ENCODE peak calls at places on chromosomes 4 and X, in nine cellular contexts. F, Z, A, Q, D, O, K, C and I are unnamed samples.

GRCh38 chr4:153651041-153651960 is 32.8 kb upstream of the TLR2 start:
- DNase-seq in F (peak; percentile 53), Z (peak; percentile 31), A (peak; percentile 76), Q (peak; percentile 77), D (peak; percentile 59), O (peak; percentile 10), K (peak; percentile 73), C (no peak), I (no peak)

GRCh38 chr4:118816538-118817177 is 19.3 kb downstream of the SEC24D start:
- DNase-seq in F (peak; percentile 67), Z (no peak), A (no peak), Q (no peak), D (no peak), O (no peak), K (peak; percentile 67), C (no peak), I (peak; percentile 64)

GRCh38 chr4:187992971-187993370 is 2.6 kb upstream of the ZFP42 start:
- DNase-seq in F (no peak), Z (no peak), A (no peak), Q (no peak), D (no peak), O (no peak), K (no peak), C (no peak), I (no peak)

GRCh38 chrX:153714256-153714655 is 9.9 kb downstream of the BCAP31 start:
- DNase-seq in F (no peak), Z (no peak), A (no peak), Q (no peak), D (no peak), O (no peak), K (no peak), C (no peak), I (no peak)

GRCh38 chr4:152032722-152033131 is 271.9 kb upstream of the GATB start:
- DNase-seq in F (peak; percentile 49), Z (no peak), A (peak; percentile 66), Q (no peak), D (no peak), O (no peak), K (peak; percentile 60), C (no peak), I (peak; percentile 63)

GRCh38 chr4:53767503-53767902 is 176.2 kb upstream of the LNX1 start:
- DNase-seq in F (peak; percentile 92), Z (no peak), A (no peak), Q (no peak), D (no peak), O (no peak), K (peak; percentile 78), C (no peak), I (peak; percentile 74)

GRCh38 chr4:37008199-37008598 is 236.3 kb upstream of the NWD2 start:
- DNase-seq in F (peak; percentile 17), Z (no peak), A (peak; percentile 58), Q (peak; percentile 57), D (no peak), O (no peak), K (peak; percentile 74), C (peak; percentile 77), I (no peak)

GRCh38 chrX:21929209-21929608 is 11.3 kb upstream of the SMS start:
- DNase-seq in F (no peak), Z (no peak), A (no peak), Q (no peak), D (no peak), O (no peak), K (no peak), C (no peak), I (no peak)

GRCh38 chr4:105895609-105896460 is 564 bp downstream of the NPNT start:
- DNase-seq in F (no peak), Z (no peak), A (peak; percentile 74), Q (peak; percentile 56), D (peak; percentile 45), O (no peak), K (peak; percentile 14), C (peak; percentile 60), I (peak; percentile 41)

GRCh38 chrX:153921511-153922285 is 4.4 kb downstream of the ARHGAP4 start:
- DNase-seq in F (no peak), Z (no peak), A (no peak), Q (no peak), D (no peak), O (no peak), K (no peak), C (no peak), I (no peak)

GRCh38 chr4:119955256-119955655 is 111.4 kb downstream of the MAD2L1 start:
- DNase-seq in F (peak; percentile 90), Z (no peak), A (no peak), Q (no peak), D (no peak), O (no peak), K (no peak), C (no peak), I (peak; percentile 23)

GRCh38 chr4:156815717-156816319 is 155.8 kb downstream of the PDGFC start:
- DNase-seq in F (no peak), Z (no peak), A (no peak), Q (no peak), D (no peak), O (no peak), K (no peak), C (no peak), I (no peak)

GRCh38 chrX:108312938-108313337 is 125.3 kb downstream of the COL4A6 start:
- DNase-seq in F (peak; percentile 63), Z (no peak), A (no peak), Q (peak; percentile 2), D (no peak), O (no peak), K (peak; percentile 57), C (no peak), I (peak; percentile 75)

GRCh38 chr4:29046166-29046565 is 1674.0 kb upstream of the PCDH7 start:
- DNase-seq in F (peak; percentile 72), Z (no peak), A (no peak), Q (no peak), D (no peak), O (no peak), K (peak; percentile 68), C (no peak), I (peak; percentile 52)

GRCh38 chr4:185849543-185850185 is 37.7 kb upstream of the SORBS2 start:
- DNase-seq in F (no peak), Z (no peak), A (no peak), Q (peak; percentile 58), D (no peak), O (no peak), K (peak; percentile 39), C (no peak), I (no peak)

GRCh38 chr4:77820836-77821561 is 1.8 kb upstream of the CNOT6L start:
- DNase-seq in F (peak; percentile 13), Z (peak; percentile 47), A (no peak), Q (peak; percentile 22), D (no peak), O (no peak), K (no peak), C (peak; percentile 22), I (peak; percentile 67)

GRCh38 chr4:99965173-99965572 is 15.1 kb upstream of the H2AZ1 start:
- DNase-seq in F (no peak), Z (no peak), A (no peak), Q (no peak), D (no peak), O (no peak), K (no peak), C (no peak), I (no peak)
- H3K4me3 ChIP-seq in F (no peak overlapping the region), Z (no peak overlapping the region), A (no peak overlapping the region), Q (no peak overlapping the region), D (no peak overlapping the region), O (no peak overlapping the region), K (no peak overlapping the region), C (no peak overlapping the region), I (no peak overlapping the region)

GRCh38 chr4:110982486-110982885 is 359.6 kb upstream of the PITX2 start:
- DNase-seq in F (no peak), Z (no peak), A (no peak), Q (no peak), D (no peak), O (no peak), K (no peak), C (no peak), I (peak; percentile 24)

GRCh38 chr4:110978761-110979160 is 355.9 kb upstream of the PITX2 start:
- DNase-seq in F (no peak), Z (no peak), A (no peak), Q (no peak), D (no peak), O (no peak), K (no peak), C (no peak), I (no peak)

GRCh38 chr4:110977554-110977953 is 354.7 kb upstream of the PITX2 start:
- DNase-seq in F (no peak), Z (no peak), A (no peak), Q (no peak), D (no peak), O (no peak), K (no peak), C (no peak), I (no peak)
- H3K4me3 ChIP-seq in F (no peak overlapping the region), Z (no peak overlapping the region), A (no peak overlapping the region), Q (no peak overlapping the region), D (no peak overlapping the region), O (no peak overlapping the region), K (no peak overlapping the region), C (no peak overlapping the region), I (no peak overlapping the region)

DNA sequence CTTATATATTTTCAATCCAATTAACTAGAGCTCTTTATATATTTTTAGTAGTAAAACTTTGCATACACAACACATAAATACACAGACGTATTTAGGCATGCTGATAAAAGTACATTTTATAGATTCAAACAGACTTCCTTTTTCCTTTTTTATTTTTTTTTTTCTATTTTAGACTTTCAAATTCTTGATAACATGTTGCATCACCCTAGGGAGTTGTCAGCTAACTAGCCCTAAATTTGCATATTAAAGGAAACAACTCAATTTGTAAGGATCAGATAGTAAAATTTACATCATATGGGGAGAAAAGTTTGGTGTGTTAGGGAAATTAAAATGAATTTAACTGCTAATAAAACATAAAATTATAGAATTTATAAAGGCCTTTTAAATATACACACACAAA is 47.4 kb upstream of the APOOL start:
- DNase-seq in F (no peak), Z (no peak), A (no peak), Q (no peak), D (no peak), O (no peak), K (no peak), C (no peak), I (peak; percentile 22)
- H3K4me3 ChIP-seq in F (no peak overlapping the region), Z (no peak overlapping the region), A (no peak overlapping the region), Q (no peak overlapping the region), D (no peak overlapping the region), O (no peak overlapping the region), K (no peak overlapping the region), C (no peak overlapping the region), I (no peak overlapping the region)

GRCh38 chrX:25069209-25069608 is 53.4 kb upstream of the ARX start:
- DNase-seq in F (no peak), Z (no peak), A (no peak), Q (no peak), D (no peak), O (no peak), K (no peak), C (no peak), I (no peak)

GRCh38 chrX:25070038-25070437 is 54.3 kb upstream of the ARX start:
- DNase-seq in F (no peak), Z (no peak), A (no peak), Q (no peak), D (no peak), O (no peak), K (no peak), C (no peak), I (no peak)

GRCh38 chrX:25068340-25068739 is 52.6 kb upstream of the ARX start:
- DNase-seq in F (no peak), Z (no peak), A (no peak), Q (no peak), D (no peak), O (no peak), K (no peak), C (no peak), I (no peak)

GRCh38 chrX:25066131-25066530 is 50.4 kb upstream of the ARX start:
- DNase-seq in F (no peak), Z (no peak), A (no peak), Q (no peak), D (no peak), O (no peak), K (no peak), C (no peak), I (no peak)

GRCh38 chrX:25067271-25068172 is 51.8 kb upstream of the ARX start:
- DNase-seq in F (no peak), Z (no peak), A (no peak), Q (no peak), D (no peak), O (no peak), K (no peak), C (no peak), I (no peak)
- H3K4me3 ChIP-seq in F (no peak overlapping the region), Z (no peak overlapping the region), A (no peak overlapping the region), Q (no peak overlapping the region), D (no peak overlapping the region), O (no peak overlapping the region), K (no peak overlapping the region), C (no peak overlapping the region), I (peak overlapping the region; percentile 25)